ENCODE peak calls at places on chromosome 3, in nine cellular contexts. O is mesendoderm; A is fibroblast of lung; C is NT2/D1; P is CD4-positive, CD25-positive, alpha-beta regulatory T cell; G is right atrium auricular region; H is transverse colon; V is uterus; L is BJ. D is an unnamed sample. For H3K36me3, the result is how much of the 10 kb centered on the place peaks cover.

GRCh38 chr3:129625071-129625874 is 18.8 kb upstream of the PLXND1 start:
- DNase-seq in V (peak), G (no peak), O (no peak), L (no peak), C (no peak), A (no peak), P (no peak), H (no peak), D (no peak)

GRCh38 chr3:17945018-17945798 is 202.8 kb upstream of the TBC1D5 start:
- DNase-seq in G (no peak), O (peak), H (no peak), V (no peak), L (no peak), P (no peak), C (no peak), A (no peak), D (no peak)

GRCh38 chr3:143536817-143537535 is 311.3 kb downstream of the SLC9A9 start:
- DNase-seq in L (peak), A (peak), P (no peak), V (no peak), O (no peak), H (no peak), C (no peak), G (no peak), D (no peak)

GRCh38 chr3:10783360-10784346 is 32.4 kb upstream of the SLC6A11 start:
- DNase-seq in G (peak), C (no peak), L (no peak), V (no peak), H (no peak), O (peak), A (peak), P (peak), D (peak)

GRCh38 chr3:67700596-67700995 is 46.2 kb upstream of the SUCLG2 start:
- DNase-seq in A (no peak), L (no peak), G (no peak), P (no peak), H (no peak), V (no peak), C (no peak), O (no peak), D (no peak)

GRCh38 chr3:63450634-63451363 is 172.7 kb downstream of the SYNPR start:
- DNase-seq in A (no peak), O (peak), C (no peak), V (no peak), P (no peak), L (no peak), G (no peak), H (peak), D (no peak)

GRCh38 chr3:190048831-190049541 is 71.7 kb downstream of the P3H2 start:
- DNase-seq in G (no peak), H (no peak), V (peak), P (no peak), O (no peak), L (peak), C (no peak), A (peak), D (no peak)

GRCh38 chr3:89690649-89691048 is 583.2 kb downstream of the EPHA3 start:
- DNase-seq in V (no peak), P (no peak), H (no peak), O (peak), A (peak), C (no peak), G (no peak), L (no peak), D (no peak)

GRCh38 chr3:37145607-37146006 is 28.8 kb downstream of the LRRFIP2 start:
- DNase-seq in C (no peak), A (peak), L (no peak), G (no peak), H (no peak), P (no peak), O (no peak), V (no peak), D (no peak)

GRCh38 chr3:181313379-181313778 is 323.8 kb upstream of the DNAJC19 start:
- DNase-seq in G (no peak), A (no peak), L (no peak), P (no peak), V (no peak), O (no peak), C (no peak), H (no peak), D (no peak)

GRCh38 chr3:152203677-152204076 is 65.1 kb upstream of the MBNL1 start:
- DNase-seq in O (no peak), C (no peak), V (no peak), A (peak), H (no peak), G (no peak), L (no peak), P (no peak), D (no peak)

GRCh38 chr3:183254816-183255730 is 2.0 kb downstream of the B3GNT5 start:
- DNase-seq in O (no peak), A (peak), L (no peak), H (no peak), P (no peak), G (no peak), C (no peak), V (no peak), D (peak)

GRCh38 chr3:170997966-170998913 is 28.3 kb downstream of the SLC2A2 start:
- DNase-seq in C (no peak), V (peak), P (no peak), L (peak), A (peak), O (no peak), G (no peak), H (peak), D (no peak)

GRCh38 chr3:171837698-171838097 is 5.5 kb upstream of the TMEM212 start:
- DNase-seq in P (no peak), L (no peak), V (no peak), O (no peak), A (no peak), G (no peak), H (no peak), C (no peak), D (no peak)

GRCh38 chr3:45994661-45995369 is 809 bp downstream of the FYCO1 start:
- DNase-seq in P (peak), G (no peak), A (no peak), C (no peak), O (peak), H (peak), L (no peak), V (peak), D (peak)

GRCh38 chr3:133578548-133579191 is 5.2 kb downstream of the CDV3 start:
- DNase-seq in A (peak), G (peak), P (peak), H (no peak), C (no peak), O (peak), L (no peak), V (no peak), D (peak)

GRCh38 chr3:20692675-20693074 is 506.7 kb upstream of the SGO1 start:
- DNase-seq in A (no peak), L (no peak), G (no peak), H (no peak), C (no peak), P (no peak), V (no peak), O (no peak), D (no peak)

GRCh38 chr3:454986-455385 is 258.4 kb downstream of the CHL1 start:
- DNase-seq in H (no peak), A (no peak), G (no peak), V (no peak), C (no peak), P (no peak), L (no peak), O (no peak), D (peak)

GRCh38 chr3:25967385-25967784 is 177.5 kb downstream of the OXSM start:
- DNase-seq in V (no peak), P (no peak), H (no peak), O (no peak), G (no peak), C (no peak), L (no peak), A (no peak), D (no peak)

GRCh38 chr3:27533718-27534578 is 49.8 kb upstream of the SLC4A7 start:
- DNase-seq in O (peak), A (peak), H (peak), P (peak), G (peak), C (peak), L (peak), V (peak), D (peak)

GRCh38 chr3:121897296-121897695 is 3.1 kb downstream of the SLC15A2 start:
- DNase-seq in O (no peak), C (no peak), V (no peak), H (no peak), P (no peak), A (no peak), G (no peak), L (no peak), D (no peak)

DNA sequence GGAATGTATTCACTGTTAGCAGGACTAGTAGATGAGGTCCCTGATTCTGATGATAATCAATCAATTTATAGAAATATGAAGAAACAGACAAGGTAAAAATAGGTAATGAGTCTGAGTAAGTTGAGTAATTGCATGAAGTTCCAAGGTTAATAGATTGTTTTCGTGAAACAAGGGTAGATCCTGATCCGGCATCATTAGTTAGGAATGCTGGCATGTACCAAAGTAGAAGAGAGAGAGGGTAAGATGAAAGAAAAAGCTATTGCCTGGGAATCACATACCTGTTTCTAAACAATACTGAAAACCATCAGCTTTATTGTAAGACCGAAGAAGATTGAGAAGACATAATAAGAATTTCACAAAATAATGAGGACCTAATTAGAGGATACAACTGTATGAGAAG is 118.1 kb upstream of the ARPP21 start:
- DNase-seq in C (no peak), P (no peak), G (no peak), O (peak), V (no peak), H (no peak), L (no peak), A (no peak), D (no peak)
- H3K36me3 ChIP-seq in C (under half), P (under half), G (under half), O (under half), V (under half), H (under half), L (under half), A (under half), D (under half)

GRCh38 chr3:65856907-65857306 is 181.8 kb downstream of the MAGI1 start:
- DNase-seq in P (no peak), G (no peak), L (no peak), O (peak), V (no peak), C (no peak), H (no peak), A (no peak), D (no peak)
- H3K4me3 ChIP-seq in P (no peak), G (no peak), L (no peak), O (no peak), V (no peak), C (no peak), H (no peak), A (no peak), D (no peak)

GRCh38 chr3:53224026-53224425 is 31.8 kb downstream of the TKT start:
- DNase-seq in L (no peak), C (no peak), V (no peak), G (no peak), H (no peak), O (no peak), A (no peak), P (no peak), D (no peak)

GRCh38 chr3:53222183-53222901 is 33.5 kb downstream of the TKT start:
- DNase-seq in O (no peak), P (no peak), L (no peak), G (no peak), V (no peak), C (no peak), A (no peak), H (no peak), D (no peak)

GRCh38 chr3:53223541-53223966 is 32.3 kb downstream of the TKT start:
- DNase-seq in V (no peak), H (no peak), O (no peak), L (no peak), G (no peak), C (no peak), P (no peak), A (no peak), D (no peak)

GRCh38 chr3:53221827-53222182 is 34.0 kb downstream of the TKT start:
- DNase-seq in H (no peak), L (no peak), G (no peak), P (no peak), A (no peak), O (no peak), C (no peak), V (no peak), D (no peak)

GRCh38 chr3:53223025-53223424 is 32.8 kb downstream of the TKT start:
- DNase-seq in A (no peak), H (no peak), L (no peak), V (no peak), C (no peak), O (no peak), G (no peak), P (no peak), D (no peak)
- H3K36me3 ChIP-seq in A (under half), H (under half), L (under half), V (under half), C (half or more), O (under half), G (under half), P (under half), D (half or more)

DNA sequence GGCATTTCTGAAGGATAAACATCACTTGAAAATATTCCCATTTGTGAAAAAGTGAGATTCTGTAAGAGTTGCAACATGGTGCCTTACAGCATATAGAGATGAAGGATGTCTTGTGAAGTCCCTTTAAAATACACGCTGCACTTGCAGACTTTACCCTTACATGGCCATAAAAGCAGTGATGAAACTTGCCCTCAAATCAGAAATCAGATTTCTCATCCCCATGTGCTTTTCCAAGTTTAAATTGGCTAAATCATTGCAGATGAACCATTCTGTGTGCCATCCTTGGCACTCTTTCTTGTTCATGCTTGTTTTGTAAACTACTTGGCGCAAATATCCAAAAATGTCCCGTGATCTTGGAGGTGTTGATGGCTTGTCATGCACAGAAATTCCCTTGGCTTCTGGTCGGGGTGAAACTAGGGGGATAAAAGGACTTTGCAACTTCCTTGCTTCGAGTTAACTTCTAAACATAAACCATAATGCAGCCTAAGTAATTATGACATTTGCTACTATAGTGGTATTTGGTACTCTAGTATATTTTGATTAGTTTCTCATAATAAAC is 135.7 kb downstream of the LRIG1 start:
- DNase-seq in V (no peak), G (no peak), A (peak), C (no peak), H (no peak), L (no peak), O (no peak), P (no peak), D (no peak)
- H3K4me3 ChIP-seq in V (no peak), G (no peak), A (no peak), C (no peak), H (no peak), L (no peak), O (no peak), P (no peak), D (no peak)

D was measured in HAP-1.